ENCODE peak calls at places on chromosomes 6 and 20, in seven cellular contexts. M is fibroblast of lung; Y is pancreas; V is adrenal gland; Q is neuronal stem cell; N is CD8-positive, alpha-beta T cell; F is colonic mucosa. C is an unnamed sample. For H3K27me3, the result is how much of the 10 kb centered on the place peaks cover.

GRCh38 chr20:19114410-19114809 is 98.0 kb upstream of the SLC24A3 start:
- DNase-seq in V (no peak), Q (no peak), M (no peak), N (no peak), Y (no peak), F (no peak), C (no peak)

GRCh38 chr20:57999465-58000111 is 228.9 kb downstream of the ANKRD60 start:
- DNase-seq in F (peak), V (no peak), M (no peak), Y (no peak), N (no peak), Q (peak), C (no peak)

GRCh38 chr20:20498081-20498861 is 130.4 kb downstream of the INSM1 start:
- DNase-seq in F (no peak), N (no peak), Q (peak), V (peak), Y (no peak), M (peak), C (peak)

GRCh38 chr20:41956316-41957050 is 338.3 kb upstream of the CHD6 start:
- DNase-seq in N (no peak), M (no peak), Y (no peak), V (peak), F (no peak), Q (peak), C (no peak)

GRCh38 chr20:35952480-35953410 is 1.6 kb downstream of the SCAND1 start:
- DNase-seq in M (peak), F (no peak), Q (no peak), Y (no peak), N (no peak), V (no peak), C (no peak)

GRCh38 chr20:10282930-10283556 is 64.4 kb downstream of the SNAP25 start:
- DNase-seq in Q (no peak), V (no peak), M (no peak), N (no peak), Y (no peak), F (no peak), C (peak)

GRCh38 chr6:169701218-169701952 is 444 bp downstream of the WDR27 start:
- DNase-seq in Q (no peak), Y (no peak), F (peak), V (peak), N (no peak), M (no peak), C (no peak)

GRCh38 chr6:74137910-74138309 is 441.9 kb downstream of the CD109 start:
- DNase-seq in Q (no peak), F (no peak), V (no peak), M (peak), N (no peak), Y (no peak), C (peak)

GRCh38 chr6:114364295-114364694 is 21.5 kb upstream of the HS3ST5 start:
- DNase-seq in Y (no peak), M (peak), V (no peak), F (no peak), Q (no peak), N (no peak), C (no peak)

GRCh38 chr20:44560229-44560628 is 22.1 kb upstream of the PKIG start:
- DNase-seq in Y (no peak), M (no peak), V (no peak), F (no peak), N (no peak), Q (no peak), C (no peak)

GRCh38 chr6:100300221-100300736 is 164.4 kb downstream of the SIM1 start:
- DNase-seq in F (no peak), Y (no peak), V (no peak), M (peak), N (no peak), Q (no peak), C (peak)

GRCh38 chr20:881051-881820 is 34.9 kb downstream of the ANGPT4 start:
- DNase-seq in V (no peak), F (no peak), Y (no peak), Q (no peak), M (peak), N (no peak), C (no peak)

DNA sequence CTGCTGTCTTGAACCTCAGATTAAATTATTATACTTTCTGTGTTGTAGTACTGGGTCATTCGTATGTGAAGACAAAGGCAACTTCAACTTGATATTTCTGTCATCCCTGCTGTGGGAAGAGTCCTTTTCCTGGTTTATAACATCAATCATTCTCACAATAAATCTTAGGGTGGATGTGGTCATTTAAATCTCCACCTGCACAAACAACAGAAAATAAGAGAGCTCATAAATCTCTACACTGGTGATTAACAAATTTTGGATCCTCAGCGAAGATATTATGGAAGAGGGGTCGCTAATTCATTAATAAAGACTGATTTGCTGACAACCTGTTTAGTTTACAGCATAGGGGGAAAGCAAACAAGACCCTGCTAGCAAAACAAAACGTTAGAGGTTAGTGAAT is 1.4 kb upstream of the TCF21 start:
- DNase-seq in N (no peak), F (no peak), V (no peak), Q (no peak), M (no peak), Y (no peak), C (no peak)
- H3K27me3 ChIP-seq in N (under half), F (under half), V (under half), Q (half or more), M (under half), Y (under half), C (under half)

DNA sequence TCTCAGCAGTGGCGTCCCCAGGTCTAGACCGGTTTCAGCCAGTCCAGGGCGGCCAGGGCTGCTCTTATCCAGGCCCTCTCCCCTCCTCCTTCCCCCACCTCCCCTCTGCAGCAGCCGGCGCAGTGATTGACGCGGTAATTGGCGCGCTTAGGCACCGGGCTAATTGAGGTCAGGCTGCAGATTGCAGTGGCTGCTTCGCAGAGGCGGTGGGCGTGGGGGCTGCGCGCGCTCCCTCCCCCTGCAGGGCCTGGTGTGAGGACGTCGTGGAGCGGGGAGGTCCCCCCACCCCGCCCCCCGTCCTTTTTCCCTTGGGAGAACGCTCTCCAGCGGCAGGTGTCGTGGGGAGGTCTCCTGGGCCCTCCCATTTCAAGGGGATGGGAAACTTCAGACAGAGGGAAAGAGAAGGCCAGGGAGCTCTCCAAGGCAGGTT is 70.4 kb upstream of the BLCAP start:
- DNase-seq in N (no peak), Y (no peak), M (no peak), Q (peak), V (peak), F (no peak), C (no peak)
- H3K27me3 ChIP-seq in N (under half), Y (under half), M (under half), Q (under half), V (under half), F (under half), C (under half)

GRCh38 chr20:62313021-62313420 is 10.2 kb downstream of the ADRM1 start:
- DNase-seq in F (no peak), N (no peak), Q (no peak), M (no peak), Y (no peak), V (no peak), C (no peak)
- H3K27me3 ChIP-seq in F (under half), N (under half), Q (under half), M (under half), Y (under half), V (under half), C (under half)

DNA sequence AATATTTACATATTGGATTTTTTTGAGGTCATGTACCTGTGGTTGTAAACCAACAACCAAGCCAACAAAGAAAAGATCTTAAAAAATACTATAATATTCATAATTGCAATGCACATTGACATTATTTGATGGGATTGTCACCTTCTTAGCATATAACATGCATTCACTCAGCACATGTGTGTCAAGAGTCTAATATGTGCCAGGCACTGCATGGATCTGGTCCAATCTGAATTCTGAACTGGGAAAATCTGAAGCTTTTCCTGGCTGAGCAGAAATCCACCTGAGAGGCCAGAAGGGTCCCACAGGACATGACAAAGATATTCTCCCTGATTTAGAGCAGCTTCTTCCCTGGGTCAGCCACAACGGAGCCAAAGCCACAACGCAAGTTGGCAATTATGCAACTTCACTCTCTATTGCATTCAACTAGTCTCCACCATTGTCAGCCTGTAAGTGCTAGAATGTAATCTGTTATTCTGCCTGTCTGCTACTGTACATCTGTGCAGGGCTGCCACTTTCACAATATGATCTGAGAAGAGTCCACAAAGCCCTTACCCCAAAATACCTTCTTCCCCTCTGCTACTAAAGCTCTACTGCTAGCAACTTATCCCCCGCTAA is 17.0 kb upstream of the DDO start:
- DNase-seq in N (no peak), Y (no peak), Q (no peak), F (no peak), M (no peak), V (no peak), C (no peak)
- H3K27me3 ChIP-seq in N (under half), Y (under half), Q (under half), F (under half), M (under half), V (under half), C (under half)